ENCODE peak calls at places on chromosomes 13 and 19, in four cellular contexts. One of them, this sample, is unnamed.
A peak's percentile ranks its signal among the peaks of the same experiment; 100 is the strongest.

GRCh38 chr13:26037302-26037701 is 14.5 kb downstream of the SHISA2 start:
- DNase-seq in uterus: no peak
- DNase-seq in heart left ventricle: no peak
- DNase-seq in lung: peak; percentile 39
- DNase-seq in this sample: no peak

GRCh38 chr19:1266116-1266817 is 2.9 kb upstream of the CIRBP start:
- DNase-seq in uterus: peak; percentile 92
- DNase-seq in heart left ventricle: peak; percentile 91
- DNase-seq in lung: peak; percentile 91
- DNase-seq in this sample: peak; percentile 90

GRCh38 chr13:34863360-34864135 is 78.5 kb upstream of the NBEA start:
- DNase-seq in uterus: no peak
- DNase-seq in heart left ventricle: no peak
- DNase-seq in lung: no peak
- DNase-seq in this sample: no peak

GRCh38 chr13:42283574-42283973 is 11.6 kb downstream of the AKAP11 start:
- DNase-seq in uterus: no peak
- DNase-seq in heart left ventricle: no peak
- DNase-seq in lung: no peak
- DNase-seq in this sample: no peak

GRCh38 chr19:2184422-2185012 is 20.8 kb downstream of the DOT1L start:
- DNase-seq in uterus: no peak
- DNase-seq in heart left ventricle: no peak
- DNase-seq in lung: no peak
- DNase-seq in this sample: no peak

GRCh38 chr13:94656766-94657165 is 55.1 kb downstream of the GPR180 start:
- DNase-seq in uterus: no peak
- DNase-seq in heart left ventricle: no peak
- DNase-seq in lung: no peak
- DNase-seq in this sample: no peak

GRCh38 chr13:92173254-92173653 is 774.8 kb downstream of the GPC5 start:
- DNase-seq in uterus: no peak
- DNase-seq in heart left ventricle: no peak
- DNase-seq in lung: no peak
- DNase-seq in this sample: no peak

GRCh38 chr13:28099396-28100148 is 804 bp downstream of the FLT3 start:
- DNase-seq in uterus: no peak
- DNase-seq in heart left ventricle: no peak
- DNase-seq in lung: no peak
- DNase-seq in this sample: no peak

GRCh38 chr19:17172624-17173345 is 42.4 kb upstream of the USE1 start:
- DNase-seq in uterus: no peak
- DNase-seq in heart left ventricle: no peak
- DNase-seq in lung: no peak
- DNase-seq in this sample: no peak

GRCh38 chr19:17869114-17869608 is 2.6 kb upstream of the SLC5A5 start:
- DNase-seq in uterus: no peak
- DNase-seq in heart left ventricle: no peak
- DNase-seq in lung: no peak
- DNase-seq in this sample: no peak

GRCh38 chr19:29714371-29714952 is 599 bp downstream of the C19orf12 start:
- DNase-seq in uterus: no peak
- DNase-seq in heart left ventricle: no peak
- DNase-seq in lung: no peak
- DNase-seq in this sample: no peak

DNA sequence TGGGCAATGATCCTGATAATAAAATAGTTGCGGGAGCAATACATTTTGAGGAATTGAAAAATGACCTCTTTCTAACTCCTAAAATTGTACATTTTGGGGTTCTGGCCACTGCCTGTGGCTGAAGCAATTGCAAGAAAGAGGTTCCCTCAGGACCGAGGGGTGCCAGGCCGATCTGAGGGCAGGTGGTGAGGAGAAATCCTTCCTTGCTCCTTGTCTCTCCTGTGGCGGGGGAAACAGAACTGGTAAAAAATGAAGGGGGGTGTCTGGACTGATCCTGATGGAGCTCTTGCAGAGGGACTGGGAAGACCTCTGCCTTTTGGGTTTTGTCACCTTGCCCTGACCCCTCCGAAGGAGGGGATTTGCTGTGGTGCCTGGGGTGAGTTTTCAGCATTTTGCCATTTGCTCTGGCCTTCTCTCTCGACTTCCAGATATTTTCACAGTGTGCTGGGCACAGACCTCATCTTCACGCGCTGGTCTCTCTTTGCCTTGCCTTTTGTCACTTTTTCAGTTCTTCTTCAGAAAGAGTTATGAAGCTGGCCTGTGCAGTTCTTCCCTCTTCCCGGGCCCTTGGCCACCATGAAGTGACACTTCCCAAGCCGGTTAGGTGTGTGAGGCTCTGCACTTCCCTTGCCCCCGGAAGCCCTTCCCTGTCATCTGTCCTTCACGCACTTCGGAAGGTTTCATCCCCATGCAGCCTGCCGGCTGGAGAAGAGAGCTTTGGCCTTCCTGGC is 22.2 kb downstream of the NFIX start:
- DNase-seq in uterus: no peak
- DNase-seq in heart left ventricle: no peak
- DNase-seq in lung: no peak
- DNase-seq in this sample: no peak
- H3K27me3 ChIP-seq in uterus: no peaks in the 10 kb centered on the region
- H3K27me3 ChIP-seq in heart left ventricle: no peaks in the 10 kb centered on the region
- H3K27me3 ChIP-seq in lung: no peaks in the 10 kb centered on the region
- H3K27me3 ChIP-seq in this sample: no peaks in the 10 kb centered on the region

GRCh38 chr19:49912965-49913685 is 15.9 kb upstream of the ATF5 start:
- DNase-seq in uterus: no peak
- DNase-seq in heart left ventricle: no peak
- DNase-seq in lung: no peak
- DNase-seq in this sample: no peak
- TF ChIP-seq CTCF in uterus: no peak
- TF ChIP-seq CTCF in heart left ventricle: no peak
- TF ChIP-seq CTCF in lung: no peak
- TF ChIP-seq CTCF in this sample: no peak

GRCh38 chr19:36054733-36055686 is at the start of gene WDR62:
- DNase-seq in uterus: peak; percentile 60
- DNase-seq in heart left ventricle: peak; percentile 93
- DNase-seq in lung: peak; percentile 91
- DNase-seq in this sample: peak; percentile 94

GRCh38 chr19:36051236-36051635 is 2.8 kb downstream of the THAP8 start:
- DNase-seq in uterus: no peak
- DNase-seq in heart left ventricle: no peak
- DNase-seq in lung: no peak
- DNase-seq in this sample: no peak

GRCh38 chr19:36058481-36059179 is 3.9 kb downstream of the WDR62 start:
- DNase-seq in uterus: no peak
- DNase-seq in heart left ventricle: no peak
- DNase-seq in lung: no peak
- DNase-seq in this sample: no peak

GRCh38 chr19:36051637-36052036 is 2.4 kb downstream of the THAP8 start:
- DNase-seq in uterus: no peak
- DNase-seq in heart left ventricle: no peak
- DNase-seq in lung: no peak
- DNase-seq in this sample: no peak

GRCh38 chr19:36054119-36054732 is at the start of gene THAP8:
- DNase-seq in uterus: peak; percentile 100
- DNase-seq in heart left ventricle: peak; percentile 100
- DNase-seq in lung: peak; percentile 100
- DNase-seq in this sample: peak; percentile 100
- H3K27ac ChIP-seq in uterus: peak within 1 kb of the TSS; percentile 88
- H3K27ac ChIP-seq in heart left ventricle: peak within 1 kb of the TSS; percentile 89
- H3K27ac ChIP-seq in lung: peak within 1 kb of the TSS; percentile 92
- H3K27ac ChIP-seq in this sample: peak within 1 kb of the TSS; percentile 98

DNA sequence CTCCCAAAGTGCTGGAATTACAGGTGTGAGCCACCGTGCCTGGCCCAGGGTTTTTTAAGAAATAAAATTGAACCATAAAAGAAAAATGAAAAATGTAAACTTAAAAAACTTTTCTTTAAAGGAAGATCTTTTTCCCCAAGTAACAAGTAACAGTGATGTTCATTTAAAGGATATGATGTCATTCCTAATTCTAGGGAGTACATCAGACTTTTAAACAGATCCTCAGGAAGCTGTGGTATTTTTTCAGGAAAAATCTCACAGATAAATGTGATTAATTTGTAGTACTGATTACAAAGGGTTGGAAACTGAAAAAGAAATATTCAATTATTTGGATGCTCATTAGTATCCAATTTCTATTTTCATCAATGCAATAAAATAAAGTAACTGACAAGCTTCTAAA is 14.6 kb upstream of the EEF1AKMT1 start:
- DNase-seq in uterus: no peak
- DNase-seq in heart left ventricle: no peak
- DNase-seq in lung: no peak
- DNase-seq in this sample: no peak
- H3K27me3 ChIP-seq in uterus: no peaks in the 10 kb centered on the region
- H3K27me3 ChIP-seq in heart left ventricle: no peaks in the 10 kb centered on the region
- H3K27me3 ChIP-seq in lung: no peaks in the 10 kb centered on the region
- H3K27me3 ChIP-seq in this sample: no peaks in the 10 kb centered on the region

DNA sequence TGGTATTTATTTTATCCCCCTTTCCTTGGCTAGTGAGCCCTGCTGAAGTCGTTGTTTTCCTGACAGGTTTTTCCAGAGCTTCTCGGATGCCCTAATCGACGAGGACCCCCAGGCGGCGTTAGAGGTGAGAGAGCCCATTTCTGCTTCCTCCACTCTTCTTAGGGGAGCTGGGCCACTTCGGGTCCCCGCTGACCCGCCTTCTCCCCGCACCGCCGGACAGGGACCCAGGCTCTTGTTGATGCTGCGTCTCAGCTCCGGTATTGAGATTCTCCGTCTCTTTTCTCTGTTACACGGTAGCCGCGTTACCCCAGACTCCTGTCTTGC is 306 bp downstream of the SUGT1 start:
- DNase-seq in uterus: no peak
- DNase-seq in heart left ventricle: no peak
- DNase-seq in lung: no peak
- DNase-seq in this sample: no peak
- TF ChIP-seq CTCF in uterus: no peak
- TF ChIP-seq CTCF in heart left ventricle: no peak
- TF ChIP-seq CTCF in lung: no peak
- TF ChIP-seq CTCF in this sample: peak; percentile 37

GRCh38 chr19:42528354-42529247 is at the start of gene CEACAM1:
- DNase-seq in uterus: no peak
- DNase-seq in heart left ventricle: peak; percentile 43
- DNase-seq in lung: peak; percentile 51
- DNase-seq in this sample: no peak

GRCh38 chr19:42531313-42531712 is 3.0 kb upstream of the CEACAM1 start:
- DNase-seq in uterus: no peak
- DNase-seq in heart left ventricle: no peak
- DNase-seq in lung: no peak
- DNase-seq in this sample: no peak

GRCh38 chr19:42532881-42533280 is 4.6 kb upstream of the CEACAM1 start:
- DNase-seq in uterus: no peak
- DNase-seq in heart left ventricle: no peak
- DNase-seq in lung: no peak
- DNase-seq in this sample: no peak

GRCh38 chr19:42524943-42525342 is 3.3 kb downstream of the CEACAM1 start:
- DNase-seq in uterus: no peak
- DNase-seq in heart left ventricle: no peak
- DNase-seq in lung: no peak
- DNase-seq in this sample: no peak

GRCh38 chr19:42529248-42529764 is 1.0 kb upstream of the CEACAM1 start:
- DNase-seq in uterus: peak; percentile 37
- DNase-seq in heart left ventricle: peak; percentile 44
- DNase-seq in lung: peak; percentile 66
- DNase-seq in this sample: peak; percentile 25
- H3K27ac ChIP-seq in uterus: no peak overlapping the region
- H3K27ac ChIP-seq in heart left ventricle: peak overlapping the region; percentile 84
- H3K27ac ChIP-seq in lung: peak overlapping the region; percentile 69
- H3K27ac ChIP-seq in this sample: peak overlapping the region; percentile 80

GRCh38 chr19:40646564-40647254 is 43.7 kb downstream of the NUMBL start:
- DNase-seq in uterus: no peak
- DNase-seq in heart left ventricle: no peak
- DNase-seq in lung: no peak
- DNase-seq in this sample: no peak

GRCh38 chr19:40650749-40651305 is 39.6 kb downstream of the NUMBL start:
- DNase-seq in uterus: no peak
- DNase-seq in heart left ventricle: no peak
- DNase-seq in lung: no peak
- DNase-seq in this sample: no peak
- H3K27me3 ChIP-seq in uterus: no peaks in the 10 kb centered on the region
- H3K27me3 ChIP-seq in heart left ventricle: no peaks in the 10 kb centered on the region
- H3K27me3 ChIP-seq in lung: no peaks in the 10 kb centered on the region
- H3K27me3 ChIP-seq in this sample: no peaks in the 10 kb centered on the region

GRCh38 chr13:99617474-99618255 is 116.4 kb downstream of the TM9SF2 start:
- DNase-seq in uterus: peak; percentile 37
- DNase-seq in heart left ventricle: no peak
- DNase-seq in lung: no peak
- DNase-seq in this sample: no peak

GRCh38 chr13:99610702-99611289 is 109.5 kb downstream of the TM9SF2 start:
- DNase-seq in uterus: no peak
- DNase-seq in heart left ventricle: no peak
- DNase-seq in lung: no peak
- DNase-seq in this sample: no peak

GRCh38 chr13:99619207-99619606 is 117.9 kb downstream of the TM9SF2 start:
- DNase-seq in uterus: no peak
- DNase-seq in heart left ventricle: no peak
- DNase-seq in lung: no peak
- DNase-seq in this sample: no peak

GRCh38 chr13:99614465-99614885 is 113.2 kb downstream of the TM9SF2 start:
- DNase-seq in uterus: no peak
- DNase-seq in heart left ventricle: no peak
- DNase-seq in lung: no peak
- DNase-seq in this sample: no peak
- TF ChIP-seq CTCF in uterus: no peak
- TF ChIP-seq CTCF in heart left ventricle: peak; percentile 13
- TF ChIP-seq CTCF in lung: peak; percentile 16
- TF ChIP-seq CTCF in this sample: peak; percentile 34

GRCh38 chr13:57017357-57017756 is 123.4 kb upstream of the PRR20A start:
- DNase-seq in uterus: no peak
- DNase-seq in heart left ventricle: no peak
- DNase-seq in lung: no peak
- DNase-seq in this sample: no peak
- H3K27ac ChIP-seq in uterus: no peak overlapping the region
- H3K27ac ChIP-seq in heart left ventricle: no peak overlapping the region
- H3K27ac ChIP-seq in lung: no peak overlapping the region
- H3K27ac ChIP-seq in this sample: no peak overlapping the region